ENCODE peak calls at places on chromosomes 5 and 9, in five cellular contexts. One of them, this sample, is unnamed. For H3K9me3, the result is how much of the 10 kb centered on the place peaks cover.

GRCh38 chr5:174533771-174534221 is 190.6 kb upstream of the MSX2 start:
- DNase-seq in heart left ventricle: no peak
- DNase-seq in CD8-positive, alpha-beta T cell: no peak
- DNase-seq in psoas muscle: no peak
- DNase-seq in GM23248: peak
- DNase-seq in this sample: no peak

GRCh38 chr9:14383296-14383695 is 69.4 kb upstream of the NFIB start:
- DNase-seq in heart left ventricle: peak
- DNase-seq in CD8-positive, alpha-beta T cell: no peak
- DNase-seq in psoas muscle: no peak
- DNase-seq in GM23248: peak
- DNase-seq in this sample: no peak

GRCh38 chr9:71767421-71768321 is 642 bp downstream of the CEMIP2 start:
- DNase-seq in heart left ventricle: no peak
- DNase-seq in CD8-positive, alpha-beta T cell: no peak
- DNase-seq in psoas muscle: peak
- DNase-seq in GM23248: peak
- DNase-seq in this sample: no peak

GRCh38 chr9:131670247-131670681 is 69.6 kb downstream of the RAPGEF1 start:
- DNase-seq in heart left ventricle: peak
- DNase-seq in CD8-positive, alpha-beta T cell: peak
- DNase-seq in psoas muscle: peak
- DNase-seq in GM23248: no peak
- DNase-seq in this sample: no peak

GRCh38 chr9:123354806-123355508 is 1.0 kb upstream of the CRB2 start:
- DNase-seq in heart left ventricle: no peak
- DNase-seq in CD8-positive, alpha-beta T cell: no peak
- DNase-seq in psoas muscle: no peak
- DNase-seq in GM23248: peak
- DNase-seq in this sample: no peak

GRCh38 chr9:87147803-87148202 is 200.5 kb upstream of the GAS1 start:
- DNase-seq in heart left ventricle: no peak
- DNase-seq in CD8-positive, alpha-beta T cell: no peak
- DNase-seq in psoas muscle: peak
- DNase-seq in GM23248: no peak
- DNase-seq in this sample: no peak

GRCh38 chr9:129586241-129586640 is 34.7 kb downstream of the C9orf50 start:
- DNase-seq in heart left ventricle: no peak
- DNase-seq in CD8-positive, alpha-beta T cell: no peak
- DNase-seq in psoas muscle: no peak
- DNase-seq in GM23248: no peak
- DNase-seq in this sample: no peak

GRCh38 chr9:114884787-114885452 is 45.5 kb downstream of the TNFSF8 start:
- DNase-seq in heart left ventricle: no peak
- DNase-seq in CD8-positive, alpha-beta T cell: no peak
- DNase-seq in psoas muscle: no peak
- DNase-seq in GM23248: no peak
- DNase-seq in this sample: peak

GRCh38 chr5:80835128-80835527 is 125.0 kb upstream of the RASGRF2 start:
- DNase-seq in heart left ventricle: no peak
- DNase-seq in CD8-positive, alpha-beta T cell: no peak
- DNase-seq in psoas muscle: no peak
- DNase-seq in GM23248: no peak
- DNase-seq in this sample: no peak

GRCh38 chr5:134547579-134547978 is 22.1 kb downstream of the JADE2 start:
- DNase-seq in heart left ventricle: no peak
- DNase-seq in CD8-positive, alpha-beta T cell: no peak
- DNase-seq in psoas muscle: peak
- DNase-seq in GM23248: peak
- DNase-seq in this sample: no peak

GRCh38 chr5:132298305-132298704 is 4.1 kb downstream of the SLC22A4 start:
- DNase-seq in heart left ventricle: no peak
- DNase-seq in CD8-positive, alpha-beta T cell: no peak
- DNase-seq in psoas muscle: no peak
- DNase-seq in GM23248: no peak
- DNase-seq in this sample: no peak

GRCh38 chr5:43193171-43193951 is 1.3 kb downstream of the NIM1K start:
- DNase-seq in heart left ventricle: no peak
- DNase-seq in CD8-positive, alpha-beta T cell: peak
- DNase-seq in psoas muscle: no peak
- DNase-seq in GM23248: peak
- DNase-seq in this sample: peak

GRCh38 chr5:55969956-55970355 is 24.8 kb downstream of the IL6ST start:
- DNase-seq in heart left ventricle: no peak
- DNase-seq in CD8-positive, alpha-beta T cell: no peak
- DNase-seq in psoas muscle: no peak
- DNase-seq in GM23248: peak
- DNase-seq in this sample: no peak

GRCh38 chr9:89153618-89154017 is 25.0 kb downstream of the SHC3 start:
- DNase-seq in heart left ventricle: no peak
- DNase-seq in CD8-positive, alpha-beta T cell: no peak
- DNase-seq in psoas muscle: no peak
- DNase-seq in GM23248: peak
- DNase-seq in this sample: no peak

GRCh38 chr9:85610074-85610855 is 131.5 kb downstream of the AGTPBP1 start:
- DNase-seq in heart left ventricle: no peak
- DNase-seq in CD8-positive, alpha-beta T cell: peak
- DNase-seq in psoas muscle: no peak
- DNase-seq in GM23248: peak
- DNase-seq in this sample: no peak

GRCh38 chr5:72015103-72015548 is 92.1 kb upstream of the MAP1B start:
- DNase-seq in heart left ventricle: peak
- DNase-seq in CD8-positive, alpha-beta T cell: no peak
- DNase-seq in psoas muscle: no peak
- DNase-seq in GM23248: peak
- DNase-seq in this sample: no peak

GRCh38 chr5:72661405-72661804 is 154.2 kb upstream of the ZNF366 start:
- DNase-seq in heart left ventricle: no peak
- DNase-seq in CD8-positive, alpha-beta T cell: no peak
- DNase-seq in psoas muscle: no peak
- DNase-seq in GM23248: peak
- DNase-seq in this sample: no peak

GRCh38 chr5:169094586-169095409 is 206.1 kb downstream of the SLIT3 start:
- DNase-seq in heart left ventricle: no peak
- DNase-seq in CD8-positive, alpha-beta T cell: no peak
- DNase-seq in psoas muscle: no peak
- DNase-seq in GM23248: peak
- DNase-seq in this sample: no peak

GRCh38 chr5:147450596-147450995 is 59.3 kb downstream of the DPYSL3 start:
- DNase-seq in heart left ventricle: no peak
- DNase-seq in CD8-positive, alpha-beta T cell: no peak
- DNase-seq in psoas muscle: no peak
- DNase-seq in GM23248: no peak
- DNase-seq in this sample: no peak
- H3K9me3 ChIP-seq in heart left ventricle: under half
- H3K9me3 ChIP-seq in CD8-positive, alpha-beta T cell: under half
- H3K9me3 ChIP-seq in psoas muscle: under half
- H3K9me3 ChIP-seq in GM23248: under half
- H3K9me3 ChIP-seq in this sample: under half

GRCh38 chr5:16897284-16897704 is 38.8 kb downstream of the MYO10 start:
- DNase-seq in heart left ventricle: no peak
- DNase-seq in CD8-positive, alpha-beta T cell: no peak
- DNase-seq in psoas muscle: no peak
- DNase-seq in GM23248: no peak
- DNase-seq in this sample: no peak
- H3K4me3 ChIP-seq in heart left ventricle: no peak
- H3K4me3 ChIP-seq in CD8-positive, alpha-beta T cell: no peak
- H3K4me3 ChIP-seq in psoas muscle: no peak
- H3K4me3 ChIP-seq in GM23248: no peak
- H3K4me3 ChIP-seq in this sample: no peak

GRCh38 chr9:103757062-103757461 is 337.0 kb upstream of the SMC2 start:
- DNase-seq in heart left ventricle: no peak
- DNase-seq in CD8-positive, alpha-beta T cell: no peak
- DNase-seq in psoas muscle: no peak
- DNase-seq in GM23248: no peak
- DNase-seq in this sample: no peak
- H3K9me3 ChIP-seq in heart left ventricle: under half
- H3K9me3 ChIP-seq in CD8-positive, alpha-beta T cell: under half
- H3K9me3 ChIP-seq in psoas muscle: under half
- H3K9me3 ChIP-seq in GM23248: under half
- H3K9me3 ChIP-seq in this sample: under half

GRCh38 chr5:30866142-30866541 is 327.3 kb upstream of the CDH6 start:
- DNase-seq in heart left ventricle: no peak
- DNase-seq in CD8-positive, alpha-beta T cell: no peak
- DNase-seq in psoas muscle: no peak
- DNase-seq in GM23248: peak
- DNase-seq in this sample: no peak
- H3K4me3 ChIP-seq in heart left ventricle: no peak
- H3K4me3 ChIP-seq in CD8-positive, alpha-beta T cell: no peak
- H3K4me3 ChIP-seq in psoas muscle: no peak
- H3K4me3 ChIP-seq in GM23248: no peak
- H3K4me3 ChIP-seq in this sample: no peak

GRCh38 chr9:93492327-93492726 is 38.9 kb upstream of the FAM120AOS start:
- DNase-seq in heart left ventricle: no peak
- DNase-seq in CD8-positive, alpha-beta T cell: no peak
- DNase-seq in psoas muscle: no peak
- DNase-seq in GM23248: no peak
- DNase-seq in this sample: no peak

GRCh38 chr9:93491593-93492232 is 38.3 kb upstream of the FAM120AOS start:
- DNase-seq in heart left ventricle: no peak
- DNase-seq in CD8-positive, alpha-beta T cell: no peak
- DNase-seq in psoas muscle: no peak
- DNase-seq in GM23248: no peak
- DNase-seq in this sample: no peak

GRCh38 chr9:93483497-93483896 is 30.1 kb upstream of the FAM120AOS start:
- DNase-seq in heart left ventricle: no peak
- DNase-seq in CD8-positive, alpha-beta T cell: no peak
- DNase-seq in psoas muscle: no peak
- DNase-seq in GM23248: no peak
- DNase-seq in this sample: no peak

GRCh38 chr9:93486269-93486668 is 32.9 kb upstream of the FAM120AOS start:
- DNase-seq in heart left ventricle: no peak
- DNase-seq in CD8-positive, alpha-beta T cell: no peak
- DNase-seq in psoas muscle: no peak
- DNase-seq in GM23248: peak
- DNase-seq in this sample: no peak

DNA sequence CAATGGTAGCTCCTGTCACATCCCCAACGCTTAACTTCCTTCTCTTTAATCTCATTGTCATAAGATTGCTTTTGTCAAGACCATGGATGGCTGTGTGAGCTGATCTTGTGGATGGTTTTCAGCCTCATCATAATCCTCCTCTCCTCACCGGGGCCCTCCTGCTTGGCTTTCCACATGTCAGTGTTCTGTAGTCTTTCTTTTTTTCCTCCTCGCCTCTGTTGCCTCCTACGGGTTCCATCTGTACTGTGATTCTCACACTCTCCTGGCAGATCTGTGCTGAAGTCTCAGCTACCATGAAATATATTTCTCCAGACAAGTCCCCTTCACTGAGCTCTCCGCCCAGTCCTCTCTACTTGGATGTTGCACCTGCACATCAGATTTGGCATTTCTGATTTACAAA is 34.9 kb upstream of the FAM120AOS start:
- DNase-seq in heart left ventricle: no peak
- DNase-seq in CD8-positive, alpha-beta T cell: no peak
- DNase-seq in psoas muscle: no peak
- DNase-seq in GM23248: no peak
- DNase-seq in this sample: no peak
- H3K9me3 ChIP-seq in heart left ventricle: under half
- H3K9me3 ChIP-seq in CD8-positive, alpha-beta T cell: under half
- H3K9me3 ChIP-seq in psoas muscle: under half
- H3K9me3 ChIP-seq in GM23248: under half
- H3K9me3 ChIP-seq in this sample: under half

DNA sequence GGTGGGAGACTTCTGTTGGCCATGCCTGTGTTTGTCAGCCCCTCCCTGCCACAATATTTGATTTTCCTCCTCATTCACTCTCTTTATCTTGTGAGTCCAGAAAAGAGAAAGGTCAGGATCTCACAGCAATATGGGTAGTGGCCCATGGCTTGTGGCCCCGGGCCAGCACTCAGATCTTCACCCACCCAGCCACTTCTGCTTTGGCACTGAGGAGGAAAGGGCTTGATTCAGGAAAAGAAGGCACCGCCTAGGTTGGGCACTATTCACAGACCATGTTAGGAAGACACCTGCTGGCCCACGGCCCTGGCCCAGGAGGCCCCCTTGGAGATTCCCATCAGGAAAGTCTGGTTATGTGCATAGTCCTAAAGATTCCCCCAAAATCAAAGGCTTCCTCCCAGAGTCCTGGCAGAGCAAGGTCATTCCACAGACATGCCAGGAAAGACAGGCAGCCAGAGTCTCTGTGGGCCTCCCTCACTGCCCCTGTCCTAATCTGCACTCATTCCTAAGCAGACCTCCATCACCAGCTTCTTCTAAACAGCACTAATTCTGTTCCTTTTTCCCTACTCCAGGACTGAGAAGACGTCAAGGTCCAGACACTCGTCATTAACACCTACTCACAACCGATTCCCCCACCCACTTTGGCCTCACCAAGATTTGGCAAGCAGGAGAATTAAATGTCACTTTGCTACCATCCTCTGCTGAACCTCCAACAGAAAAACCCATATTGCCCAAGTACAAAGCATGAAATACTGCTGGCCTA is 179.3 kb downstream of the DEPDC1B start:
- DNase-seq in heart left ventricle: no peak
- DNase-seq in CD8-positive, alpha-beta T cell: no peak
- DNase-seq in psoas muscle: no peak
- DNase-seq in GM23248: no peak
- DNase-seq in this sample: no peak
- H3K4me3 ChIP-seq in heart left ventricle: no peak
- H3K4me3 ChIP-seq in CD8-positive, alpha-beta T cell: no peak
- H3K4me3 ChIP-seq in psoas muscle: no peak
- H3K4me3 ChIP-seq in GM23248: no peak
- H3K4me3 ChIP-seq in this sample: no peak